ENCODE peak calls at places on chromosomes 6 and 20, in seven cellular contexts. Z, T, F, C, B, K and R are unnamed samples.

GRCh38 chr20:3371757-3372156 is 35.7 kb downstream of the DNAAF9 start:
- DNase-seq in C (no peak), T (no peak), K (no peak), Z (no peak), F (no peak), B (no peak), R (peak; percentile 58)

GRCh38 chr6:4316867-4317400 is 181.6 kb upstream of the ECI2 start:
- DNase-seq in B (peak; percentile 65), F (peak; percentile 90), K (no peak), C (no peak), T (no peak), Z (no peak), R (peak; percentile 83)

GRCh38 chr6:149366237-149366921 is 33.7 kb upstream of the SUMO4 start:
- DNase-seq in C (no peak), Z (no peak), B (no peak), T (no peak), F (no peak), K (no peak), R (no peak)

GRCh38 chr6:14743465-14744211 is 502.2 kb upstream of the JARID2 start:
- DNase-seq in C (peak; percentile 68), T (no peak), F (peak; percentile 99), Z (no peak), K (no peak), B (no peak), R (peak; percentile 68)

GRCh38 chr6:36752886-36753506 is 55.4 kb downstream of the RAB44 start:
- DNase-seq in Z (no peak), F (no peak), C (no peak), B (no peak), T (peak; percentile 88), K (no peak), R (peak; percentile 88)

GRCh38 chr6:130376921-130377320 is 11.1 kb downstream of the TMEM200A start:
- DNase-seq in Z (no peak), C (no peak), T (no peak), K (no peak), F (no peak), B (no peak), R (no peak)

GRCh38 chr6:98657764-98658163 is 176.6 kb upstream of the POU3F2 start:
- DNase-seq in C (no peak), Z (no peak), F (peak; percentile 42), B (no peak), T (peak; percentile 38), K (peak; percentile 92), R (peak; percentile 3)

GRCh38 chr20:51373713-51374481 is 168.6 kb downstream of the NFATC2 start:
- DNase-seq in F (peak; percentile 32), K (peak; percentile 73), Z (peak; percentile 71), B (no peak), C (no peak), T (no peak), R (peak; percentile 81)

GRCh38 chr20:22412977-22413868 is 171.1 kb downstream of the FOXA2 start:
- DNase-seq in K (no peak), Z (no peak), T (no peak), B (no peak), C (no peak), F (no peak), R (no peak)

GRCh38 chr6:134003542-134003951 is 48.9 kb downstream of the SLC2A12 start:
- DNase-seq in Z (no peak), C (no peak), T (no peak), B (no peak), F (peak; percentile 49), K (no peak), R (no peak)

GRCh38 chr6:145352382-145353080 is 382.8 kb downstream of the EPM2A start:
- DNase-seq in F (no peak), C (no peak), T (no peak), B (no peak), K (peak; percentile 20), Z (no peak), R (no peak)

GRCh38 chr6:34194770-34195169 is 41.9 kb upstream of the HMGA1 start:
- DNase-seq in T (no peak), B (no peak), C (no peak), Z (no peak), K (no peak), F (no peak), R (no peak)

GRCh38 chr6:30073489-30074240 is 1.9 kb downstream of the RNF39 start:
- DNase-seq in F (no peak), Z (peak; percentile 35), T (no peak), K (no peak), C (no peak), B (no peak), R (no peak)

GRCh38 chr6:85401186-85402062 is 48.5 kb upstream of the NT5E start:
- DNase-seq in Z (no peak), F (no peak), K (no peak), C (no peak), T (no peak), B (no peak), R (no peak)

GRCh38 chr6:169700296-169700695 is 1.5 kb downstream of the WDR27 start:
- DNase-seq in T (no peak), F (peak; percentile 57), C (no peak), Z (no peak), K (peak; percentile 18), B (no peak), R (peak; percentile 15)

GRCh38 chr20:57335392-57335791 is 5.8 kb downstream of the SPO11 start:
- DNase-seq in F (peak; percentile 6), T (no peak), B (no peak), C (no peak), K (no peak), Z (no peak), R (no peak)

GRCh38 chr6:65004283-65004682 is 702.7 kb downstream of the EYS start:
- DNase-seq in K (no peak), T (no peak), C (no peak), F (no peak), Z (no peak), B (no peak), R (no peak)

DNA sequence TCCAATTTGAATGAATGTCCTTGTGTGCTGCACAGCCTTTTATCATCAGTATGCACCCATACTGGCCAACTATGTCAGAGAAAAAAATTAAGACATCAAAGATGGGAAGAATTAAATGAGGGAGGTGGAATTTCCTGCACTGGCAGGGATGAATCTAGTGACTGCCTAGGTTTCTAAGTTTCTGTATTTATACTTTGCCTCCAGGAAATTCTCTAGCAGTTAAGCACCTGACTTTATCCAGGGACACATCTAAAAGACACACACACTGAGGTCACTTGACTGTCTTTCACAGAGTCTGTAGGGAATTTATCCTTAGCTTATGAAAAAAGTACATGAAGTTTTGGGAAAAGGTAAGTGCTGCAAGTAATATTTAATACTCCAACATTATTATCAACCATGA is 636.5 kb upstream of the PTCHD4 start:
- DNase-seq in C (no peak), K (no peak), T (no peak), B (no peak), Z (no peak), F (no peak), R (no peak)
- H3K4me3 ChIP-seq in C (no peak overlapping the region), K (no peak overlapping the region), T (no peak overlapping the region), B (no peak overlapping the region), Z (no peak overlapping the region), F (no peak overlapping the region), R (no peak overlapping the region)

GRCh38 chr6:2862712-2863174 is 21.1 kb upstream of the SERPINB1 start:
- DNase-seq in T (peak; percentile 60), Z (no peak), B (no peak), C (no peak), K (no peak), F (no peak), R (no peak)

GRCh38 chr6:2861822-2862164 is 20.1 kb upstream of the SERPINB1 start:
- DNase-seq in Z (no peak), B (no peak), C (no peak), K (no peak), F (no peak), T (no peak), R (no peak)

GRCh38 chr6:2859325-2859700 is 17.6 kb upstream of the SERPINB1 start:
- DNase-seq in F (no peak), T (no peak), B (no peak), C (no peak), K (no peak), Z (no peak), R (no peak)

GRCh38 chr6:2858678-2859324 is 17.1 kb upstream of the SERPINB1 start:
- DNase-seq in T (no peak), C (no peak), K (no peak), Z (no peak), F (no peak), B (no peak), R (no peak)

DNA sequence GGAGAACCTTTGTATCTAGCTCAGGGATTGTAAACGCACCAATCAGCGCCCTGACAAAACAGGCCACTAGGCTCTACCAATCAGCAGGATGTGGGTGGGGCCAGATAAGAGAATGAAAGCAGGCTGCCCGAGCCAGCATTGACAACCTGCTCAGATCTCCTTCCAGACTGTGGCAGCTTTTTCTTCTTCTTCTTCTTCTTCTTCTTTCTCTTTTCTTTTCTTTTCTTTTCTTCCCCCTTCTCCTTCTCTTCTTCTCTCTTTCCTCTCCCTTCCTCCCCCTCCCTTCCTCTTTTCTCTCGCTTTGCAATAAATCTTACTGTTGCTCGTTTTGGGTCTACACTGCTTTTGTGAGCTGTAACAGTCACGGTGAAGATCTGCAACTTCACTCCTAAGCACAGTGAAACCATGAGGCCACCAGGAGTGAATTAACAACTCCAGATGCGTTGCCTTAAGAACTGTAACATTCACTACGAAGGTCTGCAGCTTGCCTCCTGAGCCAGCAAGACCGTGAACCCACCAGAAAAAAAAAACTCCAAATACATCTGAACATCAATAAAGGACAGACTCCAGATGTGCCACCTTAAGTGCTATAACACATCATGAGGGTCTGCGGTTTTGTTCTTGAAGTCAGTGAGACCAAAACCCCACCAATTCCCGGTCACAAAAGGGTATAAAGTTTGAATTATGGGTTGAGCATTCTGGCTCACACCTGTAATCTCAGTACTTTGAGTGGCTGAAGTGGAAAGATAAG is 19.6 kb upstream of the SERPINB1 start:
- DNase-seq in F (no peak), K (no peak), Z (no peak), B (no peak), C (no peak), T (no peak), R (no peak)
- H3K4me1 ChIP-seq in F (peaks cover 29% of the 10 kb centered on the region), K (no peaks in the 10 kb centered on the region), Z (peaks cover 18% of the 10 kb centered on the region), B (peaks cover 8% of the 10 kb centered on the region), C (peaks cover 50% of the 10 kb centered on the region), T (peaks cover 26% of the 10 kb centered on the region), R (peaks cover 7% of the 10 kb centered on the region)

DNA sequence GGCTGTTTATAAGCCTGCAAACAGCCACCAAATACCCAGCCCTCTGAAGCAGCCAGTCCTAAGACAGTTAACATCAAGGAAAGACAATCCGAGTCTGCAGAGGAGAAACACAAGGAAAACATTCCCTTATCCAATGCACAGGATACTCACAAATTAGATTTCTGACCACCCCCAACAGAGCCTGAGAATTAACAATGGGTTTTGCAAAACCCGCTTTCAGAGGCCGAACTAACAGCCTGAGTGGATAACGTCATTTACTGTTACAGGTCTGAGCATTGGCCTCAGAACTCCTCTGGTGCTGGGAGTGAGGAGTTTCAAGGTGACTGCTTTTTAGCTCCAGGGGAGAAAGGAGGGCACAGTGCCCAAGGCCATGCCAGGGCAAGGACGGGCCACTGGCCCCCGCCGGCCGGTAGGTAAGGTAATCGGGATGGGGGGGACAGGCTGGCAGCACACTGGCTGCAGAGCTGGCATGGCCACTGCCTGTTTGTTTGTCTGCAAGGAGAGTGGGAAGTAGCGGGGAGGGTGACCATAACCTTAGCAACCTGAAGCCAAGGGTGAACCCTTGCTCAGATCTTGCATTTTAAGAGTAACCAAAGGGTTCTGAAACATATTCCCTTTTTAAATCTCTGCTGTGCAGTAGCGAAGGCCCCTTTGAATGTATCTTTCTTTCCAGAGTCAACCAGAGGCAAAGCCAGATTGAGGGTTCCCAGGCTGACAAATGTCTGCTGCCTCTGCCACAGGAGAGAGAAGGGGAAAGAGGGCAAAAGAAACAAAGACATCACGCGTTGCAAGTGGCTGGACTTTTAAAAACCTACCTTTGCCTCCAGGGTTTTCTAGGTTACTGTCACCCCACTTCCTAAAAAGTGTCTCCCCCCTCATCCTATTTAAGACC is 3.9 kb downstream of the ZMYND8 start:
- DNase-seq in F (peak; percentile 54), Z (peak; percentile 36), T (peak; percentile 49), C (no peak), B (peak; percentile 51), K (no peak), R (peak; percentile 49)
- H3K4me3 ChIP-seq in F (peak overlapping the region; percentile 41), Z (peak overlapping the region; percentile 19), T (peak overlapping the region; percentile 64), C (peak overlapping the region; percentile 15), B (peak overlapping the region; percentile 33), K (no peak overlapping the region), R (no peak overlapping the region)

GRCh38 chr6:108584323-108584722 is 23.6 kb downstream of the FOXO3 start:
- DNase-seq in T (no peak), F (no peak), K (no peak), C (no peak), Z (no peak), B (no peak), R (no peak)
- H3K4me1 ChIP-seq in T (peaks cover 89% of the 10 kb centered on the region), F (peaks cover 55% of the 10 kb centered on the region), K (peaks cover 64% of the 10 kb centered on the region), C (peaks cover 42% of the 10 kb centered on the region), Z (peaks cover 71% of the 10 kb centered on the region), B (peaks cover 72% of the 10 kb centered on the region), R (peaks cover 46% of the 10 kb centered on the region)